ENCODE peak calls at places on chromosome 10, in eight cellular contexts. E is non-pigmented ciliary epithelial cell; U is NCI-H460; D is stimulated activated CD4-positive, alpha-beta T cell treated with anti-CD3 and anti-CD28 coated beads, Interleukin-12 subunit alpha, Interleukin-12 subunit beta, amount 100 ng/mL, for 24 hours; S is A549; K is SW480; N is stimulated activated CD8-positive, alpha-beta memory T cell treated with anti-CD3 and anti-CD28 coated beads, Interleukin-4, amount 100 ng/mL, for 4 hours; Z is activated CD4-positive, alpha-beta T cell treated with anti-CD3 and anti-CD28 coated beads for 48 hours. I is an unnamed sample.

GRCh38 chr10:31586708-31587107 is 267.7 kb downstream of the ZEB1 start:
- DNase-seq in Z (no peak), E (no peak), U (no peak), N (no peak), S (no peak), K (no peak), D (no peak), I (no peak)

GRCh38 chr10:79026341-79026761 is 42.4 kb upstream of the ZMIZ1 start:
- DNase-seq in S (no peak), N (no peak), D (no peak), K (no peak), U (no peak), Z (no peak), E (no peak), I (no peak)

GRCh38 chr10:36725581-36726520 is 399.5 kb upstream of the ANKRD30A start:
- DNase-seq in E (peak; percentile 38), N (no peak), Z (no peak), K (peak; percentile 36), U (peak; percentile 70), D (no peak), S (peak; percentile 86), I (peak; percentile 60)

GRCh38 chr10:78777466-78778256 is 291.1 kb upstream of the ZMIZ1 start:
- DNase-seq in S (no peak), N (no peak), D (no peak), E (no peak), K (no peak), U (no peak), Z (no peak), I (no peak)

GRCh38 chr10:104043185-104043830 is 42.4 kb downstream of the COL17A1 start:
- DNase-seq in Z (no peak), K (no peak), E (no peak), N (no peak), D (no peak), U (no peak), S (no peak), I (no peak)

GRCh38 chr10:57351076-57351475 is 916.6 kb downstream of the IPMK start:
- DNase-seq in K (no peak), S (no peak), Z (no peak), U (no peak), N (no peak), E (no peak), D (no peak), I (no peak)

GRCh38 chr10:84008878-84009277 is 130.4 kb upstream of the GHITM start:
- DNase-seq in U (peak; percentile 5), Z (peak; percentile 67), E (no peak), K (peak; percentile 8), D (no peak), N (no peak), S (peak; percentile 20), I (no peak)

GRCh38 chr10:71076473-71077142 is 135.8 kb upstream of the UNC5B start:
- DNase-seq in D (no peak), U (no peak), S (no peak), K (no peak), Z (no peak), N (no peak), E (no peak), I (no peak)

I was measured in HS-27A.